ENCODE peak calls at places on chromosomes 4 and X, in six cellular contexts. K is MM.1S, T is astrocyte of the cerebellum, Q is choroid plexus epithelial cell, Y is foreskin fibroblast, Z is psoas muscle. C is an unnamed sample.

GRCh38 chr4:105276361-105276760 is 129.7 kb downstream of the TET2 start:
- DNase-seq in K (no peak), T (no peak), Q (no peak), Y (no peak), Z (no peak), C (no peak)

GRCh38 chrX:18949902-18950301 is 34.0 kb downstream of the PHKA2 start:
- DNase-seq in K (no peak), T (no peak), Q (no peak), Y (no peak), Z (no peak), C (no peak)

GRCh38 chr4:106264331-106264728 is 51.7 kb downstream of the TBCK start:
- DNase-seq in K (no peak), T (no peak), Q (no peak), Y (no peak), Z (no peak), C (no peak)

GRCh38 chr4:102687982-102688433 is 72.8 kb downstream of the MANBA start:
- DNase-seq in K (no peak), T (no peak), Q (peak; percentile 26), Y (no peak), Z (no peak), C (no peak)

GRCh38 chrX:40543661-40544328 is 37.0 kb upstream of the ATP6AP2 start:
- DNase-seq in K (peak; percentile 26), T (peak; percentile 34), Q (peak; percentile 54), Y (peak; percentile 66), Z (no peak), C (no peak)

GRCh38 chrX:45524296-45524695 is 323.6 kb upstream of the DIPK2B start:
- DNase-seq in K (no peak), T (no peak), Q (no peak), Y (peak; percentile 78), Z (no peak), C (no peak)

GRCh38 chrX:123392921-123393320 is 208.8 kb downstream of the GRIA3 start:
- DNase-seq in K (no peak), T (no peak), Q (no peak), Y (no peak), Z (no peak), C (no peak)

GRCh38 chr4:100895572-100896197 is 377.9 kb upstream of the EMCN start:
- DNase-seq in K (peak; percentile 71), T (no peak), Q (no peak), Y (peak; percentile 10), Z (no peak), C (no peak)

GRCh38 chr4:73704314-73705055 is 35.9 kb upstream of the CXCL8 start:
- DNase-seq in K (no peak), T (peak; percentile 97), Q (peak; percentile 99), Y (peak; percentile 99), Z (peak; percentile 57), C (peak; percentile 98)

DNA sequence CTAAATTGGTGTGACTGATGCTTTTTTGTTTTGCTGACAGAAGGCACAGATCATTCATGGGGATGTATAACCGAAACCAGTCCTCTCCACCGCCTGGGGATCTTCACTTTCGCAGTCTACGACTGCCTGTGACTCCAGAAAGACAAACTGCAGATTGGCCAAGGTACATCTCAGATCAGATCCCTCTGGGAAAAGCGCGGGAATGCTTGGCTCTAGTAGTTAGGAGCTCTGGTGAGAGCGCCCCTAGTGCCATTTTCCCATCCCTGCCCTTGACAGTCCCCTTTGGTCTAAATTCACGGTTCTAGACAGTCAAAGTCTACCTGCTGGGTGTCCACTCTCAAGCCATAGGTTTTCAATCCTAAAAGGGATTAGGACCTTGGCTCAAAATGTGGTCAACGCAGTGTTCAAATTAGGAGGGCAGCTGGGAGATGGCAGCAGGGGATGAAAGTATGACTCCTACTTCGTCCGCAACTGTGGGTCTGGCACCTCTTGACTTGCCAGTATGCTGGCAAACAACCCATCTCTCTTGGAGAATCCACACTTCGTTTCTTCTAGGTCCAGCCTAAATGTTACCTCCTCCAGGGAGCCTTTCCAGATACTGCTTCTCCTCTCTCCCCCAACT is 6.9 kb upstream of the HAND2 start:
- DNase-seq in K (peak; percentile 33), T (no peak), Q (no peak), Y (no peak), Z (no peak), C (no peak)
- TF ChIP-seq CTCF in K (no peak), T (peak; percentile 32), Q (peak; percentile 16), Y (no peak), Z (no peak), C (no peak)

DNA sequence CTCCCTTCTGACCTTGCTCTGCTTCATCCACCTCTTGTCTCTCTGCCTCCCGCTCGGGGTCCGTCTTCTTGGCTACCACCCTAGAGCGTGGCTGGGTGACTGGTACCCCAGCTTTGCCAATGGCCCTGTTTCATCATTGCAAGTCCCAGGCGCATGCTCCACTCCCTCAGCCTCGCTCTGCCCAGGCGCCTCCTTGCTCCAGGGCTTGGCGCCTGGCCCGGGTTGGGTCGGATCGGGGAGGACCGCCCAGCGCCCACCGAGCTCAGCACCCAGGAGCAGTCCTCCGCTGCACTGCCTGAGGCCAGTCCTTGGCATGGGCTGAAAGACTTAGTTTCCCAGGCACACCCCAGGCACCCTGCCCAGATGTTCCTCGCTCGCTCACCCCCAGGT is 577 bp downstream of the BGN start:
- DNase-seq in K (no peak), T (no peak), Q (peak; percentile 41), Y (peak; percentile 70), Z (no peak), C (no peak)
- H3K4me3 ChIP-seq in K (no peak overlapping the region), T (peak overlapping the region; percentile 51), Q (peak overlapping the region; percentile 50), Y (peak overlapping the region; percentile 60), Z (peak overlapping the region; percentile 48), C (peak overlapping the region; percentile 72)

GRCh38 chrX:30489323-30489722 is 88.2 kb downstream of the TASL start:
- DNase-seq in K (no peak), T (no peak), Q (no peak), Y (peak; percentile 2), Z (no peak), C (no peak)
- TF ChIP-seq CTCF in K (peak; percentile 21), T (no peak), Q (peak; percentile 21), Y (no peak), Z (no peak), C (no peak)

GRCh38 chr4:55175779-55176231 is 50.4 kb upstream of the KDR start:
- DNase-seq in K (no peak), T (no peak), Q (peak; percentile 61), Y (peak; percentile 78), Z (no peak), C (peak; percentile 41)
- H3K4me3 ChIP-seq in K (no peak overlapping the region), T (no peak overlapping the region), Q (peak overlapping the region; percentile 43), Y (no peak overlapping the region), Z (no peak overlapping the region), C (no peak overlapping the region)

GRCh38 chr4:42643685-42644084 is 13.2 kb downstream of the ATP8A1 start:
- DNase-seq in K (peak; percentile 92), T (no peak), Q (no peak), Y (no peak), Z (no peak), C (no peak)
- TF ChIP-seq CTCF in K (no peak), T (no peak), Q (no peak), Y (no peak), Z (no peak), C (no peak)

GRCh38 chrX:105543271-105543670 is 279.1 kb upstream of the NRK start:
- DNase-seq in K (no peak), T (no peak), Q (no peak), Y (no peak), Z (no peak), C (no peak)
- H3K4me3 ChIP-seq in K (no peak overlapping the region), T (no peak overlapping the region), Q (no peak overlapping the region), Y (no peak overlapping the region), Z (no peak overlapping the region), C (no peak overlapping the region)

C was measured in AG04449.